ENCODE peak calls at places on chromosome X, in four cellular contexts. F, G, C and T are unnamed samples. For H3K4me1 and H3K36me3, the result is how much of the 10 kb centered on the place peaks cover.

GRCh38 chrX:40867352-40867751 is 132.0 kb upstream of the MED14 start:
- DNase-seq in F (no peak), G (no peak), C (peak), T (peak)

GRCh38 chrX:101668143-101668542 is 8.5 kb upstream of the ARMCX2 start:
- DNase-seq in F (no peak), G (no peak), C (no peak), T (no peak)

GRCh38 chrX:52271212-52271611 is 86.5 kb downstream of the MAGED4 start:
- DNase-seq in F (no peak), G (no peak), C (no peak), T (no peak)

GRCh38 chrX:31333181-31333831 is 261.5 kb upstream of the FTHL17 start:
- DNase-seq in F (no peak), G (peak), C (no peak), T (no peak)

GRCh38 chrX:1491851-1492349 is 39.2 kb upstream of the ASMTL start:
- DNase-seq in F (no peak), G (peak), C (no peak), T (no peak)

GRCh38 chrX:48937065-48937907 is 18.5 kb upstream of the PIM2 start:
- DNase-seq in F (peak), G (no peak), C (no peak), T (peak)

GRCh38 chrX:71540801-71541545 is 8.1 kb downstream of the OGT start:
- DNase-seq in F (no peak), G (no peak), C (no peak), T (no peak)

GRCh38 chrX:109629310-109629709 is 4.3 kb upstream of the KCNE5 start:
- DNase-seq in F (no peak), G (no peak), C (no peak), T (no peak)

GRCh38 chrX:57933321-57933720 is 23.1 kb upstream of the ZXDA start:
- DNase-seq in F (no peak), G (no peak), C (no peak), T (no peak)

GRCh38 chrX:10512258-10512657 is 108.1 kb downstream of the MID1 start:
- DNase-seq in F (no peak), G (no peak), C (no peak), T (no peak)

GRCh38 chrX:115630204-115630603 is 69.2 kb downstream of the PLS3 start:
- DNase-seq in F (no peak), G (no peak), C (no peak), T (no peak)

GRCh38 chrX:154735695-154736393 is 15.0 kb downstream of the GAB3 start:
- DNase-seq in F (peak), G (no peak), C (no peak), T (peak)

GRCh38 chrX:120426599-120426998 is 42.5 kb downstream of the LAMP2 start:
- DNase-seq in F (no peak), G (no peak), C (no peak), T (no peak)

GRCh38 chrX:134631404-134632346 is 26.6 kb downstream of the PLAC1 start:
- DNase-seq in F (peak), G (no peak), C (no peak), T (peak)

GRCh38 chrX:38154340-38154739 is 66.3 kb downstream of the SRPX start:
- DNase-seq in F (no peak), G (no peak), C (no peak), T (no peak)

GRCh38 chrX:101260435-101260834 is 30.7 kb downstream of the TAF7L start:
- DNase-seq in F (no peak), G (peak), C (no peak), T (no peak)

GRCh38 chrX:41600266-41600665 is 88.5 kb upstream of the GPR34 start:
- DNase-seq in F (no peak), G (no peak), C (no peak), T (no peak)

GRCh38 chrX:109902665-109903064 is 100.2 kb upstream of the TMEM164 start:
- DNase-seq in F (no peak), G (no peak), C (no peak), T (no peak)

GRCh38 chrX:10990418-10990817 is 120.7 kb upstream of the HCCS start:
- DNase-seq in F (no peak), G (no peak), C (no peak), T (no peak)

GRCh38 chrX:22276781-22277180 is 4.1 kb downstream of the CBLL2 start:
- DNase-seq in F (no peak), G (no peak), C (no peak), T (no peak)

GRCh38 chrX:2626750-2627149 is 64.3 kb upstream of the CD99 start:
- DNase-seq in F (no peak), G (no peak), C (no peak), T (no peak)

GRCh38 chrX:123905334-123905733 is 45.5 kb downstream of the XIAP start:
- DNase-seq in F (no peak), G (no peak), C (no peak), T (no peak)

GRCh38 chrX:21749924-21750323 is 8.0 kb downstream of the SMPX start:
- DNase-seq in F (no peak), G (no peak), C (no peak), T (no peak)

GRCh38 chrX:39268207-39268606 is 466.9 kb downstream of the MID1IP1 start:
- DNase-seq in F (no peak), G (no peak), C (no peak), T (no peak)

GRCh38 chrX:143466130-143466529 is 51.1 kb downstream of the SPANXN3 start:
- DNase-seq in F (no peak), G (no peak), C (no peak), T (no peak)

GRCh38 chrX:96372313-96373046 is 312.2 kb upstream of the DIAPH2 start:
- DNase-seq in F (no peak), G (peak), C (no peak), T (peak)

GRCh38 chrX:56797966-56798711 is 69.1 kb downstream of the NBDY start:
- DNase-seq in F (peak), G (no peak), C (no peak), T (no peak)

GRCh38 chrX:116384406-116384805 is 52.0 kb upstream of the SLC6A14 start:
- DNase-seq in F (no peak), G (no peak), C (no peak), T (no peak)

GRCh38 chrX:15301924-15302323 is 13.5 kb downstream of the ASB11 start:
- DNase-seq in F (peak), G (no peak), C (no peak), T (peak)

GRCh38 chrX:94057385-94057784 is 383.4 kb downstream of the FAM133A start:
- DNase-seq in F (no peak), G (no peak), C (no peak), T (no peak)

DNA sequence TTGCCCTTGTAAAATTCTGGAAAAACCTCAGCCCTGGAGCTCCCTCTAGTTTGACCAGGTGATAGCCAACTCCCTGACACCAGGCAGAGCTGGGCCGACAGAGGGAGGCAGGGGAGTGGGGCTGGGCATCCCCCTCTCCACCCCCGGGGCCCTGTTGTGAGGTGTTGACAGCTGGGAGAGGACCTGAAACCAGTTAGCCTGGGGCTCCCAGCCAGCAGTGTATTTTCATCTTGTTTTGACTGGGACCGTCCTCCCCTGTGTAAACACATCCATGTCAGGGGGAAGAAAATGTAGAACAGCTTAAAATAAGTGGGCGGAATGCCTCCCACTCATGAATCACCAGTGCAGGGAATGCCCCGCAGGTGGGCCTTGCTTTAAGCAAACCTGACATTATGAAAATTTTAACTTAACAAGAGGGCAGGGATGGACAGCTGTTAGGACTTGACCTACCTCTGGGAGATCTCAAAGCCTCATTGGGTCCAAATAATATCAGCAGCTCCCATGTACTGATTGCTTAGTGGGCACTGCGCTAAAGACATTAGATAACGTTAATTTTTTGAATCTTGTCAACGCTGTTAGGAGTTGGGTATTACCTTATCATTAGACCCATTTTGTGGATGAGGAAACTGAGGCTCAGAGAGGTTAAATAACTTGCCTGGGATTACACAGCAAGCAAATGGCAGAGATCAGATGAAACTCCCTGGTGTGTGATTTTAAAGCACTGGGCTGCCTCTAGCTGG is 45.9 kb downstream of the TSC22D3 start:
- DNase-seq in F (no peak), G (no peak), C (no peak), T (peak)
- H3K4me1 ChIP-seq in F (half or more), G (under half), C (under half), T (half or more)

GRCh38 chrX:47283015-47283771 is 50.4 kb downstream of the USP11 start:
- DNase-seq in F (no peak), G (no peak), C (peak), T (peak)

GRCh38 chrX:47285762-47286320 is 53.0 kb downstream of the USP11 start:
- DNase-seq in F (no peak), G (no peak), C (no peak), T (no peak)
- H3K36me3 ChIP-seq in F (under half), G (under half), C (under half), T (under half)

DNA sequence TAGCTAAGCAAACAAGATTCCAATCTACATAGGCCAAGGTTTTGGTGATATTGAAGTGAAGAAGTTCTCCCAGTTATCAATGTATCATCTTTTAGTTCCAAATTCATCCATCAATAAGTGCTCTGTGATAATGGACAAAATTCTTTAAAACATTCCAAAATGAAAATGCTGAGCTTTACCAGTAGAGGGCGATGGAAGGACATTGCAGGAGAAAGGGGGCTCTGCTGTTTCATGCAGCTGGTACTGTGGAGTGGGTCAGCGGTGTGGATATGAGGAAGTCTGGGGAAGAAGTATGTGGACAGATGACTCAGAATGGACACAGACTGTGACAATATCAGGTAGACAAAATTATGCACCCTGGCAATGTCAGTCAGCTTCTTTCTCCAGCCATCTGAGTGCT is 46.6 kb upstream of the HS6ST2 start:
- DNase-seq in F (no peak), G (peak), C (no peak), T (no peak)
- TF ChIP-seq CTCF in F (peak), G (peak), C (peak), T (no peak)

GRCh38 chrX:23822397-23822796 is 39.4 kb downstream of the SAT1 start:
- DNase-seq in F (peak), G (peak), C (no peak), T (no peak)
- H3K4me1 ChIP-seq in F (under half), G (under half), C (under half), T (under half)

GRCh38 chrX:148976571-148976970 is 476.2 kb downstream of the AFF2 start:
- DNase-seq in F (no peak), G (no peak), C (no peak), T (no peak)
- H3K36me3 ChIP-seq in F (under half), G (under half), C (under half), T (under half)